ENCODE peak calls at places on chromosomes 16 and 17, in eight cellular contexts. Q, B, R, G, F, K, P and E are unnamed samples.

GRCh38 chr16:4611337-4612023 is 3.2 kb downstream of the UBALD1 start:
- DNase-seq in Q (no peak), B (no peak), R (no peak), G (no peak), F (no peak), K (no peak), P (no peak), E (no peak)

GRCh38 chr16:2034695-2035430 is 8.2 kb downstream of the NHERF2 start:
- DNase-seq in Q (no peak), B (no peak), R (no peak), G (no peak), F (no peak), K (no peak), P (no peak), E (no peak)

GRCh38 chr17:53950207-53950857 is 127.6 kb downstream of the KIF2B start:
- DNase-seq in Q (no peak), B (no peak), R (no peak), G (peak; percentile 3), F (no peak), K (no peak), P (peak; percentile 82), E (peak; percentile 12)

GRCh38 chr17:81396722-81397313 is 1.6 kb downstream of the BAHCC1 start:
- DNase-seq in Q (no peak), B (no peak), R (no peak), G (no peak), F (peak; percentile 39), K (peak; percentile 49), P (peak; percentile 85), E (peak; percentile 69)

GRCh38 chr17:77829871-77830799 is 128.4 kb upstream of the TNRC6C start:
- DNase-seq in Q (no peak), B (no peak), R (no peak), G (no peak), F (no peak), K (no peak), P (no peak), E (no peak)

GRCh38 chr17:48504953-48505352 is 25.9 kb downstream of the HOXB1 start:
- DNase-seq in Q (no peak), B (no peak), R (no peak), G (no peak), F (no peak), K (no peak), P (no peak), E (no peak)

GRCh38 chr17:67151717-67152116 is 93.3 kb downstream of the HELZ start:
- DNase-seq in Q (no peak), B (no peak), R (no peak), G (no peak), F (no peak), K (no peak), P (no peak), E (no peak)

GRCh38 chr16:85686912-85687591 is 1.7 kb downstream of the GINS2 start:
- DNase-seq in Q (no peak), B (no peak), R (peak; percentile 7), G (no peak), F (no peak), K (peak; percentile 23), P (no peak), E (no peak)

GRCh38 chr17:79625706-79626105 is 14.9 kb upstream of the RBFOX3 start:
- DNase-seq in Q (no peak), B (no peak), R (no peak), G (no peak), F (no peak), K (no peak), P (no peak), E (no peak)

GRCh38 chr17:44906010-44906646 is 6.9 kb upstream of the EFTUD2 start:
- DNase-seq in Q (no peak), B (no peak), R (no peak), G (no peak), F (no peak), K (no peak), P (no peak), E (no peak)

GRCh38 chr16:57533366-57533617 is 3.1 kb downstream of the CCDC102A start:
- DNase-seq in Q (no peak), B (no peak), R (no peak), G (no peak), F (no peak), K (no peak), P (no peak), E (no peak)

GRCh38 chr17:80624864-80625263 is 80.2 kb downstream of the RPTOR start:
- DNase-seq in Q (no peak), B (no peak), R (no peak), G (no peak), F (no peak), K (no peak), P (no peak), E (no peak)

GRCh38 chr16:2825049-2825742 is 4.9 kb upstream of the ZG16B start:
- DNase-seq in Q (no peak), B (no peak), R (no peak), G (no peak), F (no peak), K (no peak), P (no peak), E (no peak)

GRCh38 chr17:78412403-78412802 is 34.0 kb downstream of the PGS1 start:
- DNase-seq in Q (no peak), B (no peak), R (no peak), G (no peak), F (peak; percentile 21), K (peak; percentile 46), P (peak; percentile 54), E (no peak)

GRCh38 chr17:16281351-16281750 is 64.3 kb downstream of the PIGL start:
- DNase-seq in Q (no peak), B (no peak), R (no peak), G (no peak), F (no peak), K (no peak), P (no peak), E (no peak)

GRCh38 chr16:31201511-31202401 is 804 bp downstream of the PYCARD start:
- DNase-seq in Q (peak; percentile 23), B (no peak), R (no peak), G (peak; percentile 32), F (peak; percentile 33), K (no peak), P (peak; percentile 79), E (no peak)

GRCh38 chr17:43430936-43431649 is 32.3 kb downstream of the ARL4D start:
- DNase-seq in Q (no peak), B (no peak), R (no peak), G (no peak), F (no peak), K (no peak), P (no peak), E (no peak)

GRCh38 chr16:88956546-88957455 is 20.2 kb downstream of the CBFA2T3 start:
- DNase-seq in Q (no peak), B (peak; percentile 73), R (no peak), G (no peak), F (no peak), K (no peak), P (no peak), E (no peak)

GRCh38 chr17:78418627-78419026 is 40.2 kb downstream of the PGS1 start:
- DNase-seq in Q (no peak), B (no peak), R (no peak), G (no peak), F (no peak), K (no peak), P (no peak), E (no peak)

GRCh38 chr16:3481696-3482658 is 13.3 kb downstream of the C16orf90 start:
- DNase-seq in Q (no peak), B (no peak), R (no peak), G (no peak), F (no peak), K (no peak), P (no peak), E (no peak)